ENCODE peak calls at places on chromosomes 3 and 15, in seven cellular contexts. V is psoas muscle; U is sigmoid colon; S is cardiac muscle cell; D is CD8-positive, alpha-beta T cell; Z is uterus; C is breast epithelium. X is an unnamed sample.

GRCh38 chr15:33701304-33701696 is 267.0 kb upstream of the CHRM5 start:
- DNase-seq in D (no peak), U (no peak), V (no peak), S (no peak), Z (no peak), C (no peak), X (peak; percentile 14)

GRCh38 chr3:185696039-185696438 is 109.9 kb downstream of the SENP2 start:
- DNase-seq in U (no peak), S (no peak), V (no peak), Z (no peak), D (no peak), C (no peak), X (no peak)

GRCh38 chr3:72054976-72055375 is 270.0 kb upstream of the PROK2 start:
- DNase-seq in D (no peak), V (no peak), S (no peak), U (no peak), C (no peak), Z (no peak), X (no peak)

GRCh38 chr3:50474717-50475116 is 28.7 kb downstream of the CACNA2D2 start:
- DNase-seq in U (no peak), D (no peak), C (no peak), S (no peak), Z (no peak), V (no peak), X (no peak)

GRCh38 chr15:89171136-89172072 is 50.0 kb downstream of the RLBP1 start:
- DNase-seq in U (peak; percentile 65), S (peak; percentile 74), V (no peak), D (peak; percentile 6), Z (no peak), C (no peak), X (peak; percentile 57)

GRCh38 chr3:86254480-86254879 is 736.5 kb downstream of the VGLL3 start:
- DNase-seq in D (no peak), U (no peak), C (no peak), V (no peak), Z (no peak), S (no peak), X (no peak)

GRCh38 chr15:100205549-100206295 is 136.1 kb downstream of the ADAMTS17 start:
- DNase-seq in S (no peak), C (no peak), U (no peak), V (no peak), Z (no peak), D (no peak), X (no peak)

GRCh38 chr3:67723863-67724262 is 69.5 kb upstream of the SUCLG2 start:
- DNase-seq in C (no peak), S (no peak), V (no peak), D (no peak), Z (no peak), U (no peak), X (no peak)

GRCh38 chr15:28935316-28935715 is 49.5 kb downstream of the APBA2 start:
- DNase-seq in D (peak; percentile 53), S (peak; percentile 55), Z (no peak), V (no peak), C (no peak), U (peak; percentile 42), X (no peak)

GRCh38 chr3:52057806-52058099 is 1.4 kb upstream of the DUSP7 start:
- DNase-seq in C (no peak), U (no peak), V (no peak), S (no peak), Z (no peak), D (no peak), X (no peak)

GRCh38 chr3:177351195-177351594 is 153.9 kb upstream of the TBL1XR1 start:
- DNase-seq in C (no peak), D (no peak), U (no peak), V (no peak), S (no peak), Z (no peak), X (no peak)

GRCh38 chr15:89136818-89137772 is 48.8 kb downstream of the ABHD2 start:
- DNase-seq in D (no peak), C (no peak), V (peak; percentile 75), Z (no peak), S (no peak), U (peak; percentile 77), X (no peak)

GRCh38 chr3:185253645-185254410 is at the start of gene EHHADH:
- DNase-seq in Z (peak; percentile 44), S (peak; percentile 73), C (peak; percentile 52), D (peak; percentile 56), V (peak; percentile 76), U (peak; percentile 80), X (peak; percentile 75)

GRCh38 chr3:134373278-134373941 is 837 bp downstream of the AMOTL2 start:
- DNase-seq in D (no peak), C (peak; percentile 89), S (peak; percentile 93), U (peak; percentile 95), Z (peak; percentile 89), V (peak; percentile 91), X (peak; percentile 76)

GRCh38 chr15:76503121-76503520 is 166.5 kb downstream of the ISL2 start:
- DNase-seq in V (no peak), C (no peak), U (no peak), Z (no peak), S (no peak), D (no peak), X (no peak)

GRCh38 chr3:169657351-169658124 is 6.0 kb downstream of the MECOM start:
- DNase-seq in C (no peak), V (no peak), D (no peak), S (peak; percentile 38), U (no peak), Z (no peak), X (no peak)

GRCh38 chr3:119245778-119246177 is 5.1 kb upstream of the B4GALT4 start:
- DNase-seq in U (no peak), V (peak; percentile 77), S (peak; percentile 9), Z (no peak), D (no peak), C (no peak), X (no peak)

GRCh38 chr15:43376017-43376705 is 5.3 kb downstream of the TUBGCP4 start:
- DNase-seq in S (peak; percentile 45), D (peak; percentile 8), C (no peak), U (no peak), V (no peak), Z (no peak), X (peak; percentile 68)

GRCh38 chr3:175965036-175965435 is 1105.9 kb downstream of the NAALADL2 start:
- DNase-seq in C (no peak), D (no peak), S (no peak), Z (no peak), U (no peak), V (no peak), X (no peak)

GRCh38 chr15:25176616-25176923 is 221.8 kb downstream of the SNRPN start:
- DNase-seq in V (peak; percentile 32), S (no peak), Z (peak; percentile 2), U (peak; percentile 53), C (peak; percentile 7), D (no peak), X (peak; percentile 3)

GRCh38 chr15:25179673-25180511 is 225.1 kb downstream of the SNRPN start:
- DNase-seq in V (peak; percentile 8), Z (peak; percentile 5), S (no peak), C (peak; percentile 11), U (peak; percentile 53), D (no peak), X (no peak)

GRCh38 chr15:25178835-25179672 is 224.3 kb downstream of the SNRPN start:
- DNase-seq in C (peak; percentile 10), Z (peak; percentile 4), U (no peak), D (no peak), S (no peak), V (peak; percentile 39), X (peak; percentile 2)

GRCh38 chr15:25176991-25177954 is 222.5 kb downstream of the SNRPN start:
- DNase-seq in S (no peak), D (no peak), V (peak; percentile 28), Z (peak; percentile 7), C (peak; percentile 6), U (peak; percentile 58), X (peak; percentile 1)

GRCh38 chr15:25177955-25178801 is 223.4 kb downstream of the SNRPN start:
- DNase-seq in V (peak; percentile 36), D (no peak), S (no peak), C (peak; percentile 7), U (peak; percentile 45), Z (peak; percentile 7), X (peak; percentile 3)
- H3K9me3 ChIP-seq in V (peaks cover 13% of the 10 kb centered on the region), D (no peaks in the 10 kb centered on the region), S (no peaks in the 10 kb centered on the region), C (peaks cover 93% of the 10 kb centered on the region), U (peaks cover 18% of the 10 kb centered on the region), Z (peaks cover 6% of the 10 kb centered on the region), X (peaks cover 25% of the 10 kb centered on the region)

GRCh38 chr3:57006949-57007419 is 53.5 kb upstream of the SPATA12 start:
- DNase-seq in U (peak; percentile 77), V (no peak), C (peak; percentile 78), Z (peak; percentile 36), D (no peak), S (peak; percentile 31), X (no peak)
- TF ChIP-seq CTCF in U (no peak), V (peak; percentile 17), C (no peak), Z (no peak), D (no peak), S (peak; percentile 44), X (peak; percentile 37)

GRCh38 chr3:44125882-44126281 is 115.8 kb upstream of the TOPAZ1 start:
- DNase-seq in U (no peak), V (no peak), S (peak; percentile 48), C (no peak), D (no peak), Z (no peak), X (no peak)

GRCh38 chr3:44132061-44132460 is 109.6 kb upstream of the TOPAZ1 start:
- DNase-seq in V (no peak), Z (no peak), S (no peak), C (no peak), U (no peak), D (no peak), X (no peak)

GRCh38 chr3:44125241-44125640 is 116.4 kb upstream of the TOPAZ1 start:
- DNase-seq in U (no peak), V (no peak), S (no peak), Z (no peak), C (no peak), D (no peak), X (no peak)

GRCh38 chr3:44130249-44130648 is 111.4 kb upstream of the TOPAZ1 start:
- DNase-seq in U (no peak), Z (no peak), D (no peak), C (no peak), V (no peak), S (no peak), X (no peak)

GRCh38 chr3:44128057-44128775 is 113.5 kb upstream of the TOPAZ1 start:
- DNase-seq in Z (no peak), S (no peak), V (no peak), D (no peak), C (peak; percentile 22), U (no peak), X (no peak)
- H3K27ac ChIP-seq in Z (no peak overlapping the region), S (no peak overlapping the region), V (no peak overlapping the region), D (no peak overlapping the region), C (no peak overlapping the region), U (no peak overlapping the region), X (no peak overlapping the region)

DNA sequence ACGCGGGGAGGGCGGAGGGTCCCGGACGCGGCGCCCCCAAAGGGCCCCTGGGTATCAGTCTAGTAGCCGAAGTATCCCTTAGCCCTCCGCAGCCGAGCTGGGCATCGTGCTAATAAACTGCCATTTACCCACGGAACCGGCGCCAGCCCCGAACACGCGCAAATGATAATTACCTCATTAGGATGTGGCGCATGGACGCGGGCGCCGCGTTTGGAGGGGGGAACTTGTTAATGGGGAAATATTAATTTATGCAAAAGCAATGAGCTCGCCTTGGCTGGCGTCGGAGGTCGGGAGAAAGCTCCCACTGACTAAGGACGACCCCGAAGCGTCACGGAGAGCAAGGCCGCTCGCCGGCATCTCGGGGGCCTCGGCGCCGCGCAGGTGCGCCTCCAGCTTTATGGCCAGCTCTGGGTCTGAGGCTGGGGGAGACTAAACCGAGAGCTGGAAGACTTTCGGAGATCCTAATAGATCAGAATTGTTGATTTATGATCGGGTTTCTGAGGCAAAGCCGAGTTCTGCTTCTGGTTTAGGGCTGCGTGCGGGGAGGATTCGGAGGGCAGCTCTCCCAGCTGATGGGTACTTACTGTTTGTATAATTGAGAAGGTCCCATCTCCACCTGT is 474 bp upstream of the FEZF2 start:
- DNase-seq in C (no peak), Z (no peak), U (no peak), D (no peak), V (no peak), S (no peak), X (no peak)
- H3K9me3 ChIP-seq in C (no peaks in the 10 kb centered on the region), Z (no peaks in the 10 kb centered on the region), U (no peaks in the 10 kb centered on the region), D (no peaks in the 10 kb centered on the region), V (no peaks in the 10 kb centered on the region), S (no peaks in the 10 kb centered on the region), X (no peaks in the 10 kb centered on the region)

X was measured in WERI-Rb-1.